ENCODE peak calls at places on chromosomes 12 and 14, in seven cellular contexts. One of them, this sample, is unnamed.

GRCh38 chr12:75632452-75632851 is 121.0 kb upstream of the KRR1 start:
- DNase-seq in lung: no peak
- DNase-seq in nephron progenitor cell: no peak
- DNase-seq in coronary artery: no peak
- DNase-seq in activated CD8-positive, alpha-beta T cell treated with anti-CD3 and anti-CD28 coated beads for 36 hours: no peak
- DNase-seq in cardiac muscle cell: no peak
- DNase-seq in ovary: no peak
- DNase-seq in this sample: no peak

GRCh38 chr12:58888131-58888783 is 32.0 kb downstream of the LRIG3 start:
- DNase-seq in coronary artery: no peak
- DNase-seq in lung: no peak
- DNase-seq in cardiac muscle cell: peak
- DNase-seq in activated CD8-positive, alpha-beta T cell treated with anti-CD3 and anti-CD28 coated beads for 36 hours: no peak
- DNase-seq in ovary: no peak
- DNase-seq in nephron progenitor cell: no peak
- DNase-seq in this sample: no peak

GRCh38 chr12:70828391-70828790 is 92.1 kb downstream of the PTPRR start:
- DNase-seq in cardiac muscle cell: no peak
- DNase-seq in coronary artery: no peak
- DNase-seq in lung: no peak
- DNase-seq in nephron progenitor cell: no peak
- DNase-seq in activated CD8-positive, alpha-beta T cell treated with anti-CD3 and anti-CD28 coated beads for 36 hours: no peak
- DNase-seq in ovary: no peak
- DNase-seq in this sample: no peak

GRCh38 chr12:26748412-26748740 is 84.6 kb downstream of the ITPR2 start:
- DNase-seq in lung: no peak
- DNase-seq in coronary artery: no peak
- DNase-seq in activated CD8-positive, alpha-beta T cell treated with anti-CD3 and anti-CD28 coated beads for 36 hours: no peak
- DNase-seq in ovary: no peak
- DNase-seq in nephron progenitor cell: no peak
- DNase-seq in cardiac muscle cell: no peak
- DNase-seq in this sample: no peak

GRCh38 chr14:61502459-61503093 is 181.2 kb downstream of the PRKCH start:
- DNase-seq in lung: no peak
- DNase-seq in cardiac muscle cell: peak
- DNase-seq in nephron progenitor cell: no peak
- DNase-seq in activated CD8-positive, alpha-beta T cell treated with anti-CD3 and anti-CD28 coated beads for 36 hours: no peak
- DNase-seq in ovary: no peak
- DNase-seq in coronary artery: no peak
- DNase-seq in this sample: no peak

GRCh38 chr14:68133856-68134255 is 314.3 kb downstream of the RAD51B start:
- DNase-seq in nephron progenitor cell: no peak
- DNase-seq in coronary artery: no peak
- DNase-seq in activated CD8-positive, alpha-beta T cell treated with anti-CD3 and anti-CD28 coated beads for 36 hours: no peak
- DNase-seq in lung: no peak
- DNase-seq in ovary: no peak
- DNase-seq in cardiac muscle cell: no peak
- DNase-seq in this sample: no peak

GRCh38 chr12:107402041-107403022 is 283.3 kb upstream of the PWP1 start:
- DNase-seq in ovary: no peak
- DNase-seq in coronary artery: no peak
- DNase-seq in cardiac muscle cell: peak
- DNase-seq in lung: peak
- DNase-seq in nephron progenitor cell: peak
- DNase-seq in activated CD8-positive, alpha-beta T cell treated with anti-CD3 and anti-CD28 coated beads for 36 hours: peak
- DNase-seq in this sample: peak

GRCh38 chr12:105935106-105935505 is 203.6 kb downstream of the NUAK1 start:
- DNase-seq in cardiac muscle cell: peak
- DNase-seq in nephron progenitor cell: no peak
- DNase-seq in ovary: no peak
- DNase-seq in activated CD8-positive, alpha-beta T cell treated with anti-CD3 and anti-CD28 coated beads for 36 hours: no peak
- DNase-seq in coronary artery: no peak
- DNase-seq in lung: no peak
- DNase-seq in this sample: no peak

GRCh38 chr12:49548822-49549648 is 10.2 kb downstream of the KCNH3 start:
- DNase-seq in lung: no peak
- DNase-seq in ovary: no peak
- DNase-seq in coronary artery: no peak
- DNase-seq in cardiac muscle cell: peak
- DNase-seq in nephron progenitor cell: peak
- DNase-seq in activated CD8-positive, alpha-beta T cell treated with anti-CD3 and anti-CD28 coated beads for 36 hours: peak
- DNase-seq in this sample: peak
- TF ChIP-seq CTCF in lung: no peak
- TF ChIP-seq CTCF in ovary: no peak
- TF ChIP-seq CTCF in coronary artery: peak
- TF ChIP-seq CTCF in cardiac muscle cell: peak
- TF ChIP-seq CTCF in nephron progenitor cell: peak
- TF ChIP-seq CTCF in activated CD8-positive, alpha-beta T cell treated with anti-CD3 and anti-CD28 coated beads for 36 hours: peak
- TF ChIP-seq CTCF in this sample: no peak

DNA sequence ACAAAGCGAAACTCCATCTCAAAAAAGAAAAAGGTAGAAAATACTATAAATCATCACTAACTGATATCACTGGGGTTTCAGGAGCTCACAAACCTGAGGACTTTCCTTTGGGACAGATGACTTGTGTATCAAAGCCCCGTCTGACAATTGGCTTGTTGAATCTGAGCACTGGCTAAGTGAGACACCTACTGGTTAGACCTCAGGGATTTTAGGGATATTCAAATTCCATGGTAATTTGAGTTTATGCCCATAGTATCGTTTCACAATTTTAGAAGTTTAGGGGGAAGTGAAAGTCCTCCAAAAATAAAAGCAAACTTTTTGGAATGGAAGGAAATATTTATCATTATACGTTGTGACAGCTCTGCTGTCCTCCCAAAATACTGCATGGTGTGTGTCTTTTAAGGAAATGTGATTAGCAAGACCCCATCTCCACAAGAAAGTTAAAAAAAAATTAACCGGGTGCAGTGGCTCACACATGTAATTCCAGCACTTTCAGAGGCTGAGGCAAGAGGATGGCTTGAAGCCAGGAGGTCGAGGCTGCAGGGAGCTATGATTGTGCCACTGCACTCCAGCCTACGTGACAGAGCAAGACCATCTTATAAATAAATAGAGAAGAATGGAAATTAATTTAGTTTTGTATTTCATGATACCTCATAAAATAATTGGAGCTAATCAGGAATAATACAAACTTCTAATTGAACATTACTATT is 49.2 kb downstream of the FBXL14 start:
- DNase-seq in lung: no peak
- DNase-seq in coronary artery: no peak
- DNase-seq in ovary: no peak
- DNase-seq in cardiac muscle cell: peak
- DNase-seq in nephron progenitor cell: no peak
- DNase-seq in activated CD8-positive, alpha-beta T cell treated with anti-CD3 and anti-CD28 coated beads for 36 hours: no peak
- DNase-seq in this sample: no peak
- TF ChIP-seq CTCF in lung: no peak
- TF ChIP-seq CTCF in coronary artery: no peak
- TF ChIP-seq CTCF in ovary: no peak
- TF ChIP-seq CTCF in cardiac muscle cell: peak
- TF ChIP-seq CTCF in nephron progenitor cell: no peak
- TF ChIP-seq CTCF in activated CD8-positive, alpha-beta T cell treated with anti-CD3 and anti-CD28 coated beads for 36 hours: no peak
- TF ChIP-seq CTCF in this sample: no peak

DNA sequence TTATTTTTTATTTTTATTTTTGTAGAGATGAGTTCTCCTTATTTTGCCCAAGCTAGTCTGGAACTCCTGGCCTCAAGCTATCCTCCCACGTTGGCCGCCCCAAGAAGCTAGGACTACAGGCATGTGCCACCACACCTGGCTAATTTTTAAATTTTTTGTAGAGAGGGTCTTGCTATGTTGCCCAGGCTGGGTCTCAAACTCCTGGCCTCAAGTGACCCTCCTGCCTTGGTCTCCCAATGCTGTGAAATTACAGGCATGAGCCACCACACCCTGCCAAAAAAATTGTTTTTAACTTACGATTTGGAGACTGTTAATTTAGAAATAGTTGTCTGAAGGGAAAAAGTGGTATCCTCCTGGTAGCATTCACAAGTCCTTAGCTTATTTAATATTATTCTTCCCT is 120.7 kb downstream of the PPM1H start:
- DNase-seq in activated CD8-positive, alpha-beta T cell treated with anti-CD3 and anti-CD28 coated beads for 36 hours: no peak
- DNase-seq in cardiac muscle cell: no peak
- DNase-seq in coronary artery: no peak
- DNase-seq in ovary: no peak
- DNase-seq in nephron progenitor cell: no peak
- DNase-seq in lung: no peak
- DNase-seq in this sample: no peak
- TF ChIP-seq CTCF in activated CD8-positive, alpha-beta T cell treated with anti-CD3 and anti-CD28 coated beads for 36 hours: no peak
- TF ChIP-seq CTCF in cardiac muscle cell: no peak
- TF ChIP-seq CTCF in coronary artery: no peak
- TF ChIP-seq CTCF in ovary: no peak
- TF ChIP-seq CTCF in nephron progenitor cell: no peak
- TF ChIP-seq CTCF in lung: no peak
- TF ChIP-seq CTCF in this sample: no peak

GRCh38 chr14:102139248-102140026 is at the start of gene WDR20:
- DNase-seq in activated CD8-positive, alpha-beta T cell treated with anti-CD3 and anti-CD28 coated beads for 36 hours: peak
- DNase-seq in cardiac muscle cell: peak
- DNase-seq in lung: peak
- DNase-seq in nephron progenitor cell: peak
- DNase-seq in coronary artery: peak
- DNase-seq in ovary: peak
- DNase-seq in this sample: peak
- TF ChIP-seq CTCF in activated CD8-positive, alpha-beta T cell treated with anti-CD3 and anti-CD28 coated beads for 36 hours: no peak
- TF ChIP-seq CTCF in cardiac muscle cell: no peak
- TF ChIP-seq CTCF in lung: no peak
- TF ChIP-seq CTCF in nephron progenitor cell: no peak
- TF ChIP-seq CTCF in coronary artery: no peak
- TF ChIP-seq CTCF in ovary: no peak
- TF ChIP-seq CTCF in this sample: peak

DNA sequence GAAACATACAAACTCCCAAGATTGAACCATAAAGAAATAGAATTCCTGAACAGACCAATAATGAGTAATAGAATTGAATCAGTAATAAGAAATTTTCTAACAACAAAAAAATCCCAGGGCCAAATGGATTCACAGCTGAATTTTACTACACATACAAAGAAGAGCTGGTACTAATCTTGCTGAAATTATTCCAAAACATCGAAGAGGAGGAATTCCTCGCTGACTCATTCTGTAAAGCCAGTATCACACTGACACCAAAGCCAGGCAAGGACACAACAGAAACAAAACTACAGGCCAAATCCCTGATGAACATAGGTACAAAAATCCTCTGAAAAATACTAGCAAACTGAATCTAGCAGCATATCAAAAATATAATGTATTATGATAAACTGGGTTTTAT is 367.8 kb upstream of the CLEC14A start:
- DNase-seq in cardiac muscle cell: no peak
- DNase-seq in activated CD8-positive, alpha-beta T cell treated with anti-CD3 and anti-CD28 coated beads for 36 hours: no peak
- DNase-seq in lung: no peak
- DNase-seq in coronary artery: no peak
- DNase-seq in nephron progenitor cell: no peak
- DNase-seq in ovary: no peak
- DNase-seq in this sample: no peak
- TF ChIP-seq CTCF in cardiac muscle cell: no peak
- TF ChIP-seq CTCF in activated CD8-positive, alpha-beta T cell treated with anti-CD3 and anti-CD28 coated beads for 36 hours: no peak
- TF ChIP-seq CTCF in lung: no peak
- TF ChIP-seq CTCF in coronary artery: no peak
- TF ChIP-seq CTCF in nephron progenitor cell: no peak
- TF ChIP-seq CTCF in ovary: no peak
- TF ChIP-seq CTCF in this sample: no peak

DNA sequence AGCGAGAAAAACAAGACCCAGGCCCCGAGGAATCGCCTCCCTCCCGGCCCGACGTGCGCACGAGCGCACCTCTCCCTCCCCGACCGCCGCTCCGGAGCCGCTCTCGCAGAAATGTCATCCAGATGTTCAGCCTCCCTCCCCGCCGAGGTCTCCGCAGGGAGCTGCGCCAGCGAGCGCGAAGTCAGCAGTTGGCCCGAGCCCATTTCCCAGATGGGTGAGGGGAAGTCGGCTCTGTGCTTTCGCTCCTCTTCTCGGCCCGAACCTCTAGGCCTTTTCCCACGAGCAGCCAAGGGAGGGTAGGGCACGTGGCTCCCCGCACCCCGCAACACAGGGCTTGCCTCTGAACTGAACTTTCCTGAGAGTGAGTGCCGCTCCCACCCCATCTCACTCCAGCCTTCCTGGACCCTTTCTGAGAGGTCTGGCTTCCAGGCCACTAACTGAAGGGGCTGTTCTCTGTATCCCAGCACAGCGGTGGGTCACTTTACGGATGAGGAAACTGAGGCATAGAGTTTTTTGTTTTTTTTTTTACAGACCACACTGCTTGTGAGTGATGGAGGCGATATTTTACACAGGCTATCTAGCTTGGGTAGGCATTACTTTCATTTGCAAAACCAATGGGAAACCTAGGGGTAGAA is 1.0 kb upstream of the TGFB3 start:
- DNase-seq in coronary artery: peak
- DNase-seq in activated CD8-positive, alpha-beta T cell treated with anti-CD3 and anti-CD28 coated beads for 36 hours: no peak
- DNase-seq in ovary: peak
- DNase-seq in cardiac muscle cell: peak
- DNase-seq in lung: peak
- DNase-seq in nephron progenitor cell: no peak
- DNase-seq in this sample: no peak
- TF ChIP-seq CTCF in coronary artery: no peak
- TF ChIP-seq CTCF in activated CD8-positive, alpha-beta T cell treated with anti-CD3 and anti-CD28 coated beads for 36 hours: peak
- TF ChIP-seq CTCF in ovary: no peak
- TF ChIP-seq CTCF in cardiac muscle cell: no peak
- TF ChIP-seq CTCF in lung: no peak
- TF ChIP-seq CTCF in nephron progenitor cell: peak
- TF ChIP-seq CTCF in this sample: no peak

DNA sequence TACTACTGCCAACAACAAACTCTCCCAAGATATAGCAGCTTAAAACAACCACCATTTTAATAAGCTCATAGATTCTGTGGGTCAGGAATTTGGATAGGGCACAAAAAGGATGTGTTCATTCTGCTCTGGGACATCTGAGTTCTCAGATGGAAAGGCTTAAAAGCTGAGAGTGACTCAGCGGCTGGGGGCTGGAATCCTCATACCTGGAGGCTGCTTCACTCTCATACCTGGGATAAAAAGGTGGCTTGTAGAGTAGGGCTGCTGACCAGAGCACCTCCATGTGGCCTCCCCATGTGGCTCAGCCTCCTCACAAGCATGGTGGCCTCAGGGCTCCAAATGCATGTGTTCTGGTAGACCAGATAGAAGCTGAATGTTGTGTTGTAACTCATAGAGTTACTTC is 20.2 kb upstream of the PELI2 start:
- DNase-seq in cardiac muscle cell: no peak
- DNase-seq in ovary: no peak
- DNase-seq in lung: no peak
- DNase-seq in coronary artery: no peak
- DNase-seq in activated CD8-positive, alpha-beta T cell treated with anti-CD3 and anti-CD28 coated beads for 36 hours: no peak
- DNase-seq in nephron progenitor cell: no peak
- DNase-seq in this sample: no peak
- TF ChIP-seq CTCF in cardiac muscle cell: no peak
- TF ChIP-seq CTCF in ovary: no peak
- TF ChIP-seq CTCF in lung: no peak
- TF ChIP-seq CTCF in coronary artery: no peak
- TF ChIP-seq CTCF in activated CD8-positive, alpha-beta T cell treated with anti-CD3 and anti-CD28 coated beads for 36 hours: no peak
- TF ChIP-seq CTCF in nephron progenitor cell: no peak
- TF ChIP-seq CTCF in this sample: no peak

GRCh38 chr12:20950248-20950647 is 139.7 kb downstream of the SLCO1B3 start:
- DNase-seq in lung: no peak
- DNase-seq in ovary: no peak
- DNase-seq in coronary artery: no peak
- DNase-seq in activated CD8-positive, alpha-beta T cell treated with anti-CD3 and anti-CD28 coated beads for 36 hours: no peak
- DNase-seq in cardiac muscle cell: peak
- DNase-seq in nephron progenitor cell: no peak
- DNase-seq in this sample: peak
- TF ChIP-seq CTCF in lung: no peak
- TF ChIP-seq CTCF in ovary: no peak
- TF ChIP-seq CTCF in coronary artery: no peak
- TF ChIP-seq CTCF in activated CD8-positive, alpha-beta T cell treated with anti-CD3 and anti-CD28 coated beads for 36 hours: peak
- TF ChIP-seq CTCF in cardiac muscle cell: peak
- TF ChIP-seq CTCF in nephron progenitor cell: peak
- TF ChIP-seq CTCF in this sample: peak